ENCODE peak calls at places on chromosome 6, in five cellular contexts. One of them, this sample, is unnamed.

GRCh38 chr6:168956141-168956838 is 297.4 kb downstream of the THBS2 start:
- DNase-seq in NAMALWA: no peak
- DNase-seq in brain pericyte: no peak
- DNase-seq in lung: no peak
- DNase-seq in NCI-H1105: no peak
- DNase-seq in this sample: no peak

GRCh38 chr6:152135755-152136448 is 328.4 kb downstream of the ESR1 start:
- DNase-seq in NAMALWA: no peak
- DNase-seq in brain pericyte: no peak
- DNase-seq in lung: no peak
- DNase-seq in NCI-H1105: no peak
- DNase-seq in this sample: no peak

GRCh38 chr6:30443657-30444450 is 45.5 kb upstream of the HLA-E start:
- DNase-seq in NAMALWA: no peak
- DNase-seq in brain pericyte: no peak
- DNase-seq in lung: no peak
- DNase-seq in NCI-H1105: no peak
- DNase-seq in this sample: no peak

GRCh38 chr6:12572884-12573824 is 143.4 kb upstream of the PHACTR1 start:
- DNase-seq in NAMALWA: no peak
- DNase-seq in brain pericyte: no peak
- DNase-seq in lung: no peak
- DNase-seq in NCI-H1105: no peak
- DNase-seq in this sample: no peak

GRCh38 chr6:140858381-140858971 is 1274.2 kb upstream of the GJE1 start:
- DNase-seq in NAMALWA: no peak
- DNase-seq in brain pericyte: no peak
- DNase-seq in lung: no peak
- DNase-seq in NCI-H1105: no peak
- DNase-seq in this sample: no peak

GRCh38 chr6:142903806-142904205 is 41.2 kb downstream of the HIVEP2 start:
- DNase-seq in NAMALWA: no peak
- DNase-seq in brain pericyte: no peak
- DNase-seq in lung: no peak
- DNase-seq in NCI-H1105: no peak
- DNase-seq in this sample: no peak

GRCh38 chr6:33837971-33838665 is 34.3 kb upstream of the MLN start:
- DNase-seq in NAMALWA: no peak
- DNase-seq in brain pericyte: no peak
- DNase-seq in lung: no peak
- DNase-seq in NCI-H1105: no peak
- DNase-seq in this sample: no peak

GRCh38 chr6:27422651-27423332 is 34.2 kb downstream of the ZNF391 start:
- DNase-seq in NAMALWA: no peak
- DNase-seq in brain pericyte: no peak
- DNase-seq in lung: no peak
- DNase-seq in NCI-H1105: no peak
- DNase-seq in this sample: no peak

GRCh38 chr6:50187212-50188055 is 137.7 kb upstream of the DEFB112 start:
- DNase-seq in NAMALWA: no peak
- DNase-seq in brain pericyte: no peak
- DNase-seq in lung: no peak
- DNase-seq in NCI-H1105: peak; percentile 16
- DNase-seq in this sample: no peak

GRCh38 chr6:73514746-73515110 is 6.1 kb downstream of the EEF1A1 start:
- DNase-seq in NAMALWA: peak; percentile 71
- DNase-seq in brain pericyte: no peak
- DNase-seq in lung: no peak
- DNase-seq in NCI-H1105: no peak
- DNase-seq in this sample: no peak

GRCh38 chr6:111804627-111805235 is 68.5 kb downstream of the FYN start:
- DNase-seq in NAMALWA: peak; percentile 20
- DNase-seq in brain pericyte: peak; percentile 92
- DNase-seq in lung: no peak
- DNase-seq in NCI-H1105: no peak
- DNase-seq in this sample: no peak

GRCh38 chr6:6810727-6811126 is 222.2 kb downstream of the LY86 start:
- DNase-seq in NAMALWA: no peak
- DNase-seq in brain pericyte: no peak
- DNase-seq in lung: no peak
- DNase-seq in NCI-H1105: no peak
- DNase-seq in this sample: no peak

GRCh38 chr6:138856654-138857053 is 60.8 kb downstream of the ECT2L start:
- DNase-seq in NAMALWA: no peak
- DNase-seq in brain pericyte: no peak
- DNase-seq in lung: no peak
- DNase-seq in NCI-H1105: no peak
- DNase-seq in this sample: no peak

GRCh38 chr6:144585217-144585814 is 300.2 kb downstream of the UTRN start:
- DNase-seq in NAMALWA: peak; percentile 67
- DNase-seq in brain pericyte: no peak
- DNase-seq in lung: no peak
- DNase-seq in NCI-H1105: peak; percentile 50
- DNase-seq in this sample: no peak

GRCh38 chr6:134240664-134241431 is 77.1 kb downstream of the SGK1 start:
- DNase-seq in NAMALWA: peak; percentile 47
- DNase-seq in brain pericyte: no peak
- DNase-seq in lung: peak; percentile 73
- DNase-seq in NCI-H1105: no peak
- DNase-seq in this sample: peak; percentile 77

GRCh38 chr6:13027200-13027599 is 301.1 kb downstream of the TBC1D7 start:
- DNase-seq in NAMALWA: no peak
- DNase-seq in brain pericyte: no peak
- DNase-seq in lung: no peak
- DNase-seq in NCI-H1105: no peak
- DNase-seq in this sample: no peak

GRCh38 chr6:126076992-126077664 is 90.8 kb downstream of the TRMT11 start:
- DNase-seq in NAMALWA: no peak
- DNase-seq in brain pericyte: no peak
- DNase-seq in lung: no peak
- DNase-seq in NCI-H1105: no peak
- DNase-seq in this sample: no peak

GRCh38 chr6:166627875-166628849 is 1.1 kb upstream of the RPS6KA2 start:
- DNase-seq in NAMALWA: peak; percentile 71
- DNase-seq in brain pericyte: no peak
- DNase-seq in lung: peak; percentile 75
- DNase-seq in NCI-H1105: peak; percentile 84
- DNase-seq in this sample: peak; percentile 86

GRCh38 chr6:1110164-1110563 is 201.7 kb upstream of the FOXQ1 start:
- DNase-seq in NAMALWA: no peak
- DNase-seq in brain pericyte: no peak
- DNase-seq in lung: no peak
- DNase-seq in NCI-H1105: no peak
- DNase-seq in this sample: no peak

GRCh38 chr6:33384581-33385020 is 7.0 kb upstream of the KIFC1 start:
- DNase-seq in NAMALWA: no peak
- DNase-seq in brain pericyte: no peak
- DNase-seq in lung: no peak
- DNase-seq in NCI-H1105: no peak
- DNase-seq in this sample: no peak

This sample was measured in right atrium auricular region.